ENCODE peak calls at places on chromosomes 13 and 19, in six cellular contexts. C is activated CD4-positive, alpha-beta memory T cell treated with anti-CD3 and anti-CD28 coated beads, Interleukin-2, amount 10 ng/mL, durations not matched to agents 7 days and 5 days; J is T-helper 1 cell; H is activated effector memory CD4-positive, alpha-beta T cell treated with anti-CD3 and anti-CD28 coated beads, Interleukin-2, amount 50 U/mL, for 16 hours; R is gastrocnemius medialis; U is GM04504. L is an unnamed sample.

GRCh38 chr13:75687145-75687763 is 51.1 kb downstream of the LMO7 start:
- DNase-seq in C (no peak), J (no peak), H (no peak), R (no peak), U (no peak), L (no peak)

GRCh38 chr19:16566161-16566560 is 6.1 kb downstream of the SLC35E1 start:
- DNase-seq in C (peak; percentile 91), J (peak; percentile 79), H (peak; percentile 92), R (no peak), U (no peak), L (no peak)

GRCh38 chr13:29384466-29384865 is 211.0 kb downstream of the SLC7A1 start:
- DNase-seq in C (no peak), J (no peak), H (no peak), R (no peak), U (no peak), L (no peak)

GRCh38 chr13:30585748-30586262 is 31.9 kb upstream of the USPL1 start:
- DNase-seq in C (no peak), J (no peak), H (no peak), R (no peak), U (no peak), L (no peak)

GRCh38 chr19:53057904-53058579 is 13.5 kb downstream of the ERVV-2 start:
- DNase-seq in C (no peak), J (no peak), H (no peak), R (no peak), U (no peak), L (no peak)

GRCh38 chr13:44938854-44939253 is 50.4 kb downstream of the NUFIP1 start:
- DNase-seq in C (no peak), J (no peak), H (no peak), R (no peak), U (no peak), L (no peak)

GRCh38 chr19:6828698-6829633 is 56.5 kb downstream of the VAV1 start:
- DNase-seq in C (peak; percentile 52), J (no peak), H (peak; percentile 69), R (no peak), U (no peak), L (peak; percentile 58)

GRCh38 chr13:113650731-113651148 is 7.3 kb downstream of the ATP4B start:
- DNase-seq in C (no peak), J (no peak), H (no peak), R (no peak), U (no peak), L (no peak)

GRCh38 chr19:49327878-49328544 is 3.0 kb upstream of the SLC6A16 start:
- DNase-seq in C (peak; percentile 60), J (no peak), H (peak; percentile 78), R (no peak), U (no peak), L (peak; percentile 57)

GRCh38 chr13:93496985-93497673 is 270.5 kb downstream of the GPC6 start:
- DNase-seq in C (no peak), J (no peak), H (no peak), R (no peak), U (no peak), L (no peak)

GRCh38 chr13:100517706-100518105 is 70.9 kb downstream of the GGACT start:
- DNase-seq in C (peak; percentile 26), J (no peak), H (no peak), R (no peak), U (no peak), L (no peak)

GRCh38 chr19:50320596-50320995 is 8.6 kb downstream of the KCNC3 start:
- DNase-seq in C (no peak), J (no peak), H (no peak), R (no peak), U (no peak), L (no peak)

GRCh38 chr13:97391201-97391600 is 42.8 kb upstream of the RAP2A start:
- DNase-seq in C (no peak), J (no peak), H (no peak), R (no peak), U (no peak), L (no peak)

GRCh38 chr19:48608798-48609263 is 2.3 kb downstream of the SPACA4 start:
- DNase-seq in C (peak; percentile 73), J (peak; percentile 26), H (peak; percentile 80), R (no peak), U (no peak), L (peak; percentile 80)

GRCh38 chr13:64849174-64849573 is 2381.0 kb downstream of the PCDH9 start:
- DNase-seq in C (no peak), J (no peak), H (no peak), R (no peak), U (no peak), L (no peak)

GRCh38 chr13:110012102-110012739 is 225.8 kb upstream of the IRS2 start:
- DNase-seq in C (no peak), J (no peak), H (no peak), R (no peak), U (peak; percentile 66), L (no peak)

GRCh38 chr13:89943139-89943538 is 1404.3 kb upstream of the MIR17HG start:
- DNase-seq in C (no peak), J (no peak), H (no peak), R (no peak), U (no peak), L (no peak)

GRCh38 chr13:30857636-30858035 is 48.4 kb upstream of the MEDAG start:
- DNase-seq in C (no peak), J (no peak), H (no peak), R (no peak), U (no peak), L (no peak)

GRCh38 chr13:23450340-23451046 is 17.0 kb upstream of the SACS start:
- DNase-seq in C (no peak), J (no peak), H (no peak), R (peak; percentile 63), U (no peak), L (no peak)

GRCh38 chr13:45718063-45718462 is 15.9 kb downstream of the CBY2 start:
- DNase-seq in C (no peak), J (no peak), H (no peak), R (no peak), U (no peak), L (peak; percentile 48)

GRCh38 chr19:4447327-4448146 is 10.1 kb downstream of the UBXN6 start:
- DNase-seq in C (no peak), J (no peak), H (no peak), R (no peak), U (no peak), L (no peak)

GRCh38 chr19:31127132-31127967 is 221.9 kb downstream of the TSHZ3 start:
- DNase-seq in C (no peak), J (no peak), H (no peak), R (no peak), U (peak; percentile 96), L (no peak)

GRCh38 chr19:47615714-47616113 is 6.8 kb downstream of the BICRA start:
- DNase-seq in C (no peak), J (no peak), H (no peak), R (no peak), U (no peak), L (no peak)

GRCh38 chr13:48595330-48596127 is 58.2 kb upstream of the CYSLTR2 start:
- DNase-seq in C (peak; percentile 66), J (peak; percentile 39), H (peak; percentile 79), R (no peak), U (peak; percentile 27), L (peak; percentile 48)

GRCh38 chr19:46963093-46963734 is 56.4 kb upstream of the NPAS1 start:
- DNase-seq in C (peak; percentile 44), J (no peak), H (no peak), R (no peak), U (peak; percentile 94), L (no peak)

GRCh38 chr19:55373993-55374757 is 2.5 kb upstream of the TMEM190 start:
- DNase-seq in C (no peak), J (no peak), H (no peak), R (no peak), U (no peak), L (no peak)

GRCh38 chr13:29976535-29976934 is 126.1 kb upstream of the UBL3 start:
- DNase-seq in C (no peak), J (no peak), H (no peak), R (no peak), U (no peak), L (no peak)

GRCh38 chr19:4870025-4870700 is 2.7 kb upstream of the PLIN3 start:
- DNase-seq in C (peak; percentile 52), J (no peak), H (no peak), R (no peak), U (peak; percentile 85), L (no peak)

GRCh38 chr19:10390652-10391286 is 10.4 kb upstream of the TYK2 start:
- DNase-seq in C (peak; percentile 71), J (peak; percentile 49), H (peak; percentile 86), R (no peak), U (peak; percentile 21), L (peak; percentile 74)

GRCh38 chr19:16586477-16586871 is 14.3 kb upstream of the SLC35E1 start:
- DNase-seq in C (no peak), J (no peak), H (no peak), R (no peak), U (no peak), L (no peak)

GRCh38 chr13:82878536-82878935 is 1003.7 kb downstream of the SLITRK1 start:
- DNase-seq in C (no peak), J (no peak), H (no peak), R (no peak), U (peak; percentile 0), L (no peak)

GRCh38 chr19:44782729-44783128 is 5.0 kb downstream of the CBLC start:
- DNase-seq in C (no peak), J (no peak), H (no peak), R (no peak), U (no peak), L (no peak)

GRCh38 chr13:84445776-84446175 is 563.5 kb upstream of the SLITRK1 start:
- DNase-seq in C (no peak), J (no peak), H (no peak), R (no peak), U (no peak), L (no peak)

GRCh38 chr19:47228168-47228936 is 2.6 kb downstream of the BBC3 start:
- DNase-seq in C (peak; percentile 56), J (peak; percentile 38), H (peak; percentile 83), R (peak; percentile 44), U (no peak), L (no peak)

GRCh38 chr19:33879818-33880575 is 83.3 kb downstream of the KCTD15 start:
- DNase-seq in C (no peak), J (no peak), H (no peak), R (no peak), U (no peak), L (no peak)

GRCh38 chr13:100721885-100722512 is 47.4 kb upstream of the TMTC4 start:
- DNase-seq in C (peak; percentile 53), J (peak; percentile 19), H (peak; percentile 68), R (no peak), U (peak; percentile 20), L (peak; percentile 62)

GRCh38 chr19:51771369-51771768 is 10.4 kb downstream of the FPR2 start:
- DNase-seq in C (no peak), J (no peak), H (no peak), R (no peak), U (no peak), L (peak; percentile 26)

GRCh38 chr13:98044301-98044700 is 90.8 kb downstream of the IPO5 start:
- DNase-seq in C (no peak), J (no peak), H (no peak), R (no peak), U (no peak), L (no peak)

GRCh38 chr19:821228-821975 is at the start of gene PLPPR3:
- DNase-seq in C (no peak), J (no peak), H (no peak), R (no peak), U (no peak), L (no peak)